ENCODE peak calls at places on chromosome 7, in ten cellular contexts. One of them, this sample, is unnamed.

GRCh38 chr7:100016209-100016901 is 959 bp downstream of the ZKSCAN1 start:
- DNase-seq in CD4-positive, alpha-beta T cell: no peak
- DNase-seq in astrocyte of the spinal cord: peak
- DNase-seq in GM12865: no peak
- DNase-seq in osteocyte: no peak
- DNase-seq in fibroblast of the aortic adventitia: peak
- DNase-seq in left ventricle myocardium inferior: no peak
- DNase-seq in adrenal gland: no peak
- DNase-seq in omental fat pad: no peak
- DNase-seq in brain microvascular endothelial cell: peak
- DNase-seq in this sample: peak

GRCh38 chr7:23593706-23594105 is 3.5 kb upstream of the CCDC126 start:
- DNase-seq in CD4-positive, alpha-beta T cell: no peak
- DNase-seq in astrocyte of the spinal cord: no peak
- DNase-seq in GM12865: peak
- DNase-seq in osteocyte: no peak
- DNase-seq in fibroblast of the aortic adventitia: no peak
- DNase-seq in left ventricle myocardium inferior: no peak
- DNase-seq in adrenal gland: no peak
- DNase-seq in omental fat pad: no peak
- DNase-seq in brain microvascular endothelial cell: no peak
- DNase-seq in this sample: no peak

GRCh38 chr7:38398725-38399321 is 125.4 kb upstream of the TARP start:
- DNase-seq in CD4-positive, alpha-beta T cell: peak
- DNase-seq in astrocyte of the spinal cord: peak
- DNase-seq in GM12865: peak
- DNase-seq in osteocyte: no peak
- DNase-seq in fibroblast of the aortic adventitia: peak
- DNase-seq in left ventricle myocardium inferior: peak
- DNase-seq in adrenal gland: peak
- DNase-seq in omental fat pad: peak
- DNase-seq in brain microvascular endothelial cell: peak
- DNase-seq in this sample: peak

GRCh38 chr7:49099587-49100326 is 175.4 kb downstream of the CDC14C start:
- DNase-seq in CD4-positive, alpha-beta T cell: no peak
- DNase-seq in astrocyte of the spinal cord: no peak
- DNase-seq in GM12865: peak
- DNase-seq in osteocyte: no peak
- DNase-seq in fibroblast of the aortic adventitia: no peak
- DNase-seq in left ventricle myocardium inferior: no peak
- DNase-seq in adrenal gland: no peak
- DNase-seq in omental fat pad: no peak
- DNase-seq in brain microvascular endothelial cell: no peak
- DNase-seq in this sample: no peak

GRCh38 chr7:2214636-2215035 is 18.1 kb downstream of the MAD1L1 start:
- DNase-seq in CD4-positive, alpha-beta T cell: no peak
- DNase-seq in astrocyte of the spinal cord: no peak
- DNase-seq in GM12865: no peak
- DNase-seq in osteocyte: no peak
- DNase-seq in fibroblast of the aortic adventitia: no peak
- DNase-seq in left ventricle myocardium inferior: no peak
- DNase-seq in adrenal gland: no peak
- DNase-seq in omental fat pad: no peak
- DNase-seq in brain microvascular endothelial cell: no peak
- DNase-seq in this sample: no peak

GRCh38 chr7:143490719-143491306 is 13.1 kb downstream of the TAS2R41 start:
- DNase-seq in CD4-positive, alpha-beta T cell: no peak
- DNase-seq in astrocyte of the spinal cord: no peak
- DNase-seq in GM12865: peak
- DNase-seq in osteocyte: no peak
- DNase-seq in fibroblast of the aortic adventitia: peak
- DNase-seq in left ventricle myocardium inferior: no peak
- DNase-seq in adrenal gland: no peak
- DNase-seq in omental fat pad: no peak
- DNase-seq in brain microvascular endothelial cell: no peak
- DNase-seq in this sample: no peak

GRCh38 chr7:157405914-157406810 is 69.4 kb downstream of the DNAJB6 start:
- DNase-seq in CD4-positive, alpha-beta T cell: no peak
- DNase-seq in astrocyte of the spinal cord: no peak
- DNase-seq in GM12865: no peak
- DNase-seq in osteocyte: no peak
- DNase-seq in fibroblast of the aortic adventitia: no peak
- DNase-seq in left ventricle myocardium inferior: peak
- DNase-seq in adrenal gland: peak
- DNase-seq in omental fat pad: no peak
- DNase-seq in brain microvascular endothelial cell: no peak
- DNase-seq in this sample: no peak

GRCh38 chr7:36683111-36683510 is 41.2 kb downstream of the AOAH start:
- DNase-seq in CD4-positive, alpha-beta T cell: no peak
- DNase-seq in astrocyte of the spinal cord: no peak
- DNase-seq in GM12865: no peak
- DNase-seq in osteocyte: no peak
- DNase-seq in fibroblast of the aortic adventitia: peak
- DNase-seq in left ventricle myocardium inferior: no peak
- DNase-seq in adrenal gland: no peak
- DNase-seq in omental fat pad: no peak
- DNase-seq in brain microvascular endothelial cell: no peak
- DNase-seq in this sample: no peak

GRCh38 chr7:149300751-149301150 is 38.8 kb downstream of the ZNF783 start:
- DNase-seq in CD4-positive, alpha-beta T cell: no peak
- DNase-seq in astrocyte of the spinal cord: no peak
- DNase-seq in GM12865: no peak
- DNase-seq in osteocyte: no peak
- DNase-seq in fibroblast of the aortic adventitia: no peak
- DNase-seq in left ventricle myocardium inferior: no peak
- DNase-seq in adrenal gland: no peak
- DNase-seq in omental fat pad: no peak
- DNase-seq in brain microvascular endothelial cell: no peak
- DNase-seq in this sample: no peak

GRCh38 chr7:140641532-140642191 is 1.0 kb upstream of the DENND2A start:
- DNase-seq in CD4-positive, alpha-beta T cell: no peak
- DNase-seq in astrocyte of the spinal cord: no peak
- DNase-seq in GM12865: no peak
- DNase-seq in osteocyte: no peak
- DNase-seq in fibroblast of the aortic adventitia: no peak
- DNase-seq in left ventricle myocardium inferior: no peak
- DNase-seq in adrenal gland: no peak
- DNase-seq in omental fat pad: no peak
- DNase-seq in brain microvascular endothelial cell: no peak
- DNase-seq in this sample: no peak

GRCh38 chr7:131369354-131369753 is 41.7 kb downstream of the MKLN1 start:
- DNase-seq in CD4-positive, alpha-beta T cell: no peak
- DNase-seq in astrocyte of the spinal cord: no peak
- DNase-seq in GM12865: no peak
- DNase-seq in osteocyte: no peak
- DNase-seq in fibroblast of the aortic adventitia: peak
- DNase-seq in left ventricle myocardium inferior: no peak
- DNase-seq in adrenal gland: no peak
- DNase-seq in omental fat pad: no peak
- DNase-seq in brain microvascular endothelial cell: no peak
- DNase-seq in this sample: no peak

GRCh38 chr7:75045881-75046280 is 27.7 kb downstream of the RCC1L start:
- DNase-seq in CD4-positive, alpha-beta T cell: no peak
- DNase-seq in astrocyte of the spinal cord: no peak
- DNase-seq in GM12865: no peak
- DNase-seq in osteocyte: no peak
- DNase-seq in fibroblast of the aortic adventitia: no peak
- DNase-seq in left ventricle myocardium inferior: no peak
- DNase-seq in adrenal gland: no peak
- DNase-seq in omental fat pad: no peak
- DNase-seq in brain microvascular endothelial cell: no peak
- DNase-seq in this sample: no peak

GRCh38 chr7:99267530-99268360 is 4.9 kb upstream of the MYH16 start:
- DNase-seq in CD4-positive, alpha-beta T cell: no peak
- DNase-seq in astrocyte of the spinal cord: peak
- DNase-seq in GM12865: no peak
- DNase-seq in osteocyte: no peak
- DNase-seq in fibroblast of the aortic adventitia: peak
- DNase-seq in left ventricle myocardium inferior: no peak
- DNase-seq in adrenal gland: peak
- DNase-seq in omental fat pad: no peak
- DNase-seq in brain microvascular endothelial cell: peak
- DNase-seq in this sample: peak

GRCh38 chr7:74438327-74438726 is 15.4 kb upstream of the GTF2IRD1 start:
- DNase-seq in CD4-positive, alpha-beta T cell: no peak
- DNase-seq in astrocyte of the spinal cord: no peak
- DNase-seq in GM12865: no peak
- DNase-seq in osteocyte: no peak
- DNase-seq in fibroblast of the aortic adventitia: no peak
- DNase-seq in left ventricle myocardium inferior: no peak
- DNase-seq in adrenal gland: no peak
- DNase-seq in omental fat pad: no peak
- DNase-seq in brain microvascular endothelial cell: no peak
- DNase-seq in this sample: no peak

GRCh38 chr7:15648461-15648961 is 38.0 kb downstream of the MEOX2 start:
- DNase-seq in CD4-positive, alpha-beta T cell: no peak
- DNase-seq in astrocyte of the spinal cord: peak
- DNase-seq in GM12865: no peak
- DNase-seq in osteocyte: no peak
- DNase-seq in fibroblast of the aortic adventitia: peak
- DNase-seq in left ventricle myocardium inferior: no peak
- DNase-seq in adrenal gland: no peak
- DNase-seq in omental fat pad: no peak
- DNase-seq in brain microvascular endothelial cell: no peak
- DNase-seq in this sample: no peak

GRCh38 chr7:155306677-155307470 is 9.2 kb downstream of the INSIG1 start:
- DNase-seq in CD4-positive, alpha-beta T cell: no peak
- DNase-seq in astrocyte of the spinal cord: no peak
- DNase-seq in GM12865: no peak
- DNase-seq in osteocyte: no peak
- DNase-seq in fibroblast of the aortic adventitia: no peak
- DNase-seq in left ventricle myocardium inferior: no peak
- DNase-seq in adrenal gland: no peak
- DNase-seq in omental fat pad: no peak
- DNase-seq in brain microvascular endothelial cell: no peak
- DNase-seq in this sample: no peak
- TF ChIP-seq CTCF in CD4-positive, alpha-beta T cell: no peak
- TF ChIP-seq CTCF in astrocyte of the spinal cord: no peak
- TF ChIP-seq CTCF in GM12865: no peak
- TF ChIP-seq CTCF in osteocyte: no peak
- TF ChIP-seq CTCF in fibroblast of the aortic adventitia: no peak
- TF ChIP-seq CTCF in left ventricle myocardium inferior: no peak
- TF ChIP-seq CTCF in adrenal gland: no peak
- TF ChIP-seq CTCF in omental fat pad: no peak
- TF ChIP-seq CTCF in brain microvascular endothelial cell: no peak
- TF ChIP-seq CTCF in this sample: no peak

DNA sequence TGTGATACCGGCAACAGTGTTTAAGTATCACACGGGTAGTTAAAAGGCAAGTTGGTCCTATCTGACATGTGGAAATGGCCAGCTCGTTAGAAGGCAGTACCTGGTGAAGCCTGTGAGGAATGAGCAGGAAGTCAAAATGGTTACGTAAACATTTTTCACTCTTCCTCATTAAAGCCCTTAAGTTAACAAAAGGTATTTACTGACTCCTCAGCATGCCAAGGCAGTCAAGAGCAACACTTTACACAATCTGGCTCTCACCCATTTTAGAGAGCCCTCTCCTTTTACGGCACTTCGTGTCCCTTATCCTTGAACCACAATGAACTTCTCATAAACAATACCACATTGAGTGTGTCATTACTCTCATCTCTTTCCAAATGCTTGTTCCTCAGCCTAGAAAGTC is 11.0 kb upstream of the RSBN1L start:
- DNase-seq in CD4-positive, alpha-beta T cell: no peak
- DNase-seq in astrocyte of the spinal cord: no peak
- DNase-seq in GM12865: no peak
- DNase-seq in osteocyte: no peak
- DNase-seq in fibroblast of the aortic adventitia: no peak
- DNase-seq in left ventricle myocardium inferior: no peak
- DNase-seq in adrenal gland: no peak
- DNase-seq in omental fat pad: no peak
- DNase-seq in brain microvascular endothelial cell: no peak
- DNase-seq in this sample: no peak
- TF ChIP-seq CTCF in CD4-positive, alpha-beta T cell: no peak
- TF ChIP-seq CTCF in astrocyte of the spinal cord: no peak
- TF ChIP-seq CTCF in GM12865: no peak
- TF ChIP-seq CTCF in osteocyte: no peak
- TF ChIP-seq CTCF in fibroblast of the aortic adventitia: no peak
- TF ChIP-seq CTCF in left ventricle myocardium inferior: no peak
- TF ChIP-seq CTCF in adrenal gland: no peak
- TF ChIP-seq CTCF in omental fat pad: no peak
- TF ChIP-seq CTCF in brain microvascular endothelial cell: no peak
- TF ChIP-seq CTCF in this sample: no peak

GRCh38 chr7:98151884-98152283 is 45.2 kb downstream of the LMTK2 start:
- DNase-seq in CD4-positive, alpha-beta T cell: no peak
- DNase-seq in astrocyte of the spinal cord: no peak
- DNase-seq in GM12865: no peak
- DNase-seq in osteocyte: no peak
- DNase-seq in fibroblast of the aortic adventitia: no peak
- DNase-seq in left ventricle myocardium inferior: no peak
- DNase-seq in adrenal gland: no peak
- DNase-seq in omental fat pad: no peak
- DNase-seq in brain microvascular endothelial cell: no peak
- DNase-seq in this sample: no peak

GRCh38 chr7:98148607-98149006 is 41.9 kb downstream of the LMTK2 start:
- DNase-seq in CD4-positive, alpha-beta T cell: no peak
- DNase-seq in astrocyte of the spinal cord: no peak
- DNase-seq in GM12865: no peak
- DNase-seq in osteocyte: no peak
- DNase-seq in fibroblast of the aortic adventitia: no peak
- DNase-seq in left ventricle myocardium inferior: no peak
- DNase-seq in adrenal gland: no peak
- DNase-seq in omental fat pad: no peak
- DNase-seq in brain microvascular endothelial cell: no peak
- DNase-seq in this sample: no peak

GRCh38 chr7:98149293-98149692 is 42.6 kb downstream of the LMTK2 start:
- DNase-seq in CD4-positive, alpha-beta T cell: no peak
- DNase-seq in astrocyte of the spinal cord: no peak
- DNase-seq in GM12865: no peak
- DNase-seq in osteocyte: no peak
- DNase-seq in fibroblast of the aortic adventitia: no peak
- DNase-seq in left ventricle myocardium inferior: no peak
- DNase-seq in adrenal gland: no peak
- DNase-seq in omental fat pad: no peak
- DNase-seq in brain microvascular endothelial cell: no peak
- DNase-seq in this sample: no peak
- TF ChIP-seq CTCF in CD4-positive, alpha-beta T cell: no peak
- TF ChIP-seq CTCF in astrocyte of the spinal cord: no peak
- TF ChIP-seq CTCF in GM12865: no peak
- TF ChIP-seq CTCF in osteocyte: no peak
- TF ChIP-seq CTCF in fibroblast of the aortic adventitia: no peak
- TF ChIP-seq CTCF in left ventricle myocardium inferior: no peak
- TF ChIP-seq CTCF in adrenal gland: no peak
- TF ChIP-seq CTCF in omental fat pad: no peak
- TF ChIP-seq CTCF in brain microvascular endothelial cell: no peak
- TF ChIP-seq CTCF in this sample: no peak

DNA sequence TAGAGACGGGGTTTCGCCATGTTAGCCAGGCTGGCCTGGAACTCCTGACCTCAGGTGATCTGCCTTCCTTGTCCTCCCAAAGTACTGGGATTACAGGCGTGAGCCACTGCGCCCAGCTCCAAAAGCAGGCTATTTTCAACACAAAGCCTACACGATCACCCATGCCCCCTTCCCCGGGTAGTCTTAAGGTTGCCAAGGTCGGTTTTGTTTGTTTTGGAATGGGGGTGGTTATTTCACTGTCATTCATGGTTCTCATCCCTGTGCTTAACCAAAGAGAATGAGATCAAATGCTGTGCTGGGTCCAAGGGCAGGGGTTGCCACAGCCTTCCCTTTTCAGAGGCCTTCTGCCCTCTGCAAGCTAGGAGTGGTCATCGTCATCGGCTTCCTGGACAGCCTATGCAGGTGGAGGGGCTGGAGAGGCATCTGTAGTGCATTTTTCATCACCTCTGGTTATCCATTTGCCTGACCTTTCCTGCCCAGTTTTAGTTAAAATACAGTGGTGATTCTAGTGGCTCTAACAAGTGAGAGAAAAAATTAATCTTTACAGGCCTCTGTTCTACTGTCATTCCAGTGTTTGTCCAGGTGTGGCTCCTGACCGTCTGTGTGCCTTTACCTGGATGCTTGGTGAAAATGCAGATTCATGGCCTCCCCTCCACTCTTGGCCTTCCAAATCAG is 11.4 kb downstream of the BLVRA start:
- DNase-seq in CD4-positive, alpha-beta T cell: no peak
- DNase-seq in astrocyte of the spinal cord: no peak
- DNase-seq in GM12865: no peak
- DNase-seq in osteocyte: peak
- DNase-seq in fibroblast of the aortic adventitia: no peak
- DNase-seq in left ventricle myocardium inferior: no peak
- DNase-seq in adrenal gland: no peak
- DNase-seq in omental fat pad: no peak
- DNase-seq in brain microvascular endothelial cell: no peak
- DNase-seq in this sample: no peak
- TF ChIP-seq CTCF in CD4-positive, alpha-beta T cell: no peak
- TF ChIP-seq CTCF in astrocyte of the spinal cord: no peak
- TF ChIP-seq CTCF in GM12865: no peak
- TF ChIP-seq CTCF in osteocyte: no peak
- TF ChIP-seq CTCF in fibroblast of the aortic adventitia: no peak
- TF ChIP-seq CTCF in left ventricle myocardium inferior: no peak
- TF ChIP-seq CTCF in adrenal gland: no peak
- TF ChIP-seq CTCF in omental fat pad: no peak
- TF ChIP-seq CTCF in brain microvascular endothelial cell: no peak
- TF ChIP-seq CTCF in this sample: no peak

This sample was measured in neural crest cell.